ENCODE peak calls at places on chromosome 12, in seven cellular contexts. L is K562, E is endothelial cell of umbilical vein, A is Panc1, V is HL-60, X is stomach, R is breast epithelium. J is an unnamed sample.

GRCh38 chr12:131799828-131800593 is 28.2 kb upstream of the MMP17 start:
- DNase-seq in R (no peak), E (no peak), L (no peak), V (no peak), A (no peak), X (no peak), J (no peak)

GRCh38 chr12:26746315-26746714 is 86.7 kb downstream of the ITPR2 start:
- DNase-seq in X (no peak), V (no peak), L (no peak), R (no peak), A (peak; percentile 2), E (peak; percentile 35), J (no peak)

GRCh38 chr12:50261654-50262053 is 21.7 kb downstream of the LIMA1 start:
- DNase-seq in A (no peak), X (no peak), R (no peak), V (no peak), E (no peak), L (no peak), J (no peak)

GRCh38 chr12:107308310-107308709 is 215.0 kb upstream of the CRY1 start:
- DNase-seq in A (no peak), R (no peak), L (no peak), E (no peak), X (no peak), V (no peak), J (no peak)

GRCh38 chr12:23222801-23223200 is 597.8 kb downstream of the ETNK1 start:
- DNase-seq in A (no peak), V (no peak), L (no peak), E (no peak), X (no peak), R (no peak), J (no peak)

GRCh38 chr12:108854453-108855283 is 2.7 kb downstream of the SSH1 start:
- DNase-seq in L (no peak), X (no peak), A (no peak), E (peak; percentile 98), V (no peak), R (no peak), J (no peak)

GRCh38 chr12:79151956-79152355 is 287.4 kb downstream of the SYT1 start:
- DNase-seq in A (no peak), V (no peak), R (no peak), L (no peak), X (no peak), E (no peak), J (no peak)

GRCh38 chr12:75389061-75389460 is 1.8 kb upstream of the GLIPR1L2 start:
- DNase-seq in E (peak; percentile 29), R (no peak), A (peak; percentile 51), V (no peak), X (no peak), L (no peak), J (no peak)

GRCh38 chr12:79422060-79422812 is 268.5 kb downstream of the PAWR start:
- DNase-seq in E (peak; percentile 60), L (no peak), R (no peak), A (no peak), X (no peak), V (no peak), J (no peak)

GRCh38 chr12:25020621-25021243 is 71.8 kb upstream of the BCAT1 start:
- DNase-seq in L (no peak), A (no peak), R (no peak), E (no peak), X (no peak), V (no peak), J (no peak)

GRCh38 chr12:115763982-115764621 is 513.4 kb downstream of the MED13L start:
- DNase-seq in V (no peak), L (peak; percentile 15), R (no peak), A (no peak), E (no peak), X (no peak), J (peak; percentile 76)

GRCh38 chr12:113231275-113232231 is 10.3 kb downstream of the TPCN1 start:
- DNase-seq in L (peak; percentile 39), E (peak; percentile 72), A (no peak), R (no peak), V (no peak), X (peak; percentile 15), J (no peak)

GRCh38 chr12:19842116-19842515 is 402.8 kb downstream of the AEBP2 start:
- DNase-seq in R (no peak), V (no peak), E (no peak), L (no peak), A (no peak), X (no peak), J (no peak)

GRCh38 chr12:117032593-117033381 is 66.4 kb downstream of the TESC start:
- DNase-seq in R (peak; percentile 55), L (no peak), E (peak; percentile 14), X (peak; percentile 25), V (no peak), A (no peak), J (no peak)

GRCh38 chr12:92605621-92606170 is 97.1 kb upstream of the PLEKHG7 start:
- DNase-seq in R (no peak), L (no peak), A (no peak), V (no peak), X (no peak), E (no peak), J (no peak)

GRCh38 chr12:94167071-94167806 is 18.9 kb downstream of the PLXNC1 start:
- DNase-seq in A (no peak), R (no peak), V (no peak), E (no peak), X (no peak), L (no peak), J (no peak)

GRCh38 chr12:110256780-110257431 is 24.1 kb upstream of the ATP2A2 start:
- DNase-seq in V (peak; percentile 67), E (no peak), L (no peak), X (peak; percentile 28), A (no peak), R (no peak), J (no peak)

GRCh38 chr12:62438098-62438692 is 28.4 kb upstream of the MON2 start:
- DNase-seq in X (peak; percentile 54), E (peak; percentile 69), V (peak; percentile 35), R (no peak), L (peak; percentile 53), A (peak; percentile 33), J (peak; percentile 54)

GRCh38 chr12:823043-823698 is 70.8 kb downstream of the WNK1 start:
- DNase-seq in L (no peak), A (no peak), E (no peak), X (no peak), V (peak; percentile 54), R (no peak), J (no peak)

GRCh38 chr12:59808317-59808910 is 212.6 kb downstream of the SLC16A7 start:
- DNase-seq in V (peak; percentile 11), R (no peak), X (no peak), L (peak; percentile 22), E (peak; percentile 54), A (peak; percentile 18), J (no peak)

GRCh38 chr12:47017901-47018479 is 61.4 kb upstream of the PCED1B start:
- DNase-seq in A (no peak), V (no peak), L (no peak), R (no peak), X (no peak), E (no peak), J (no peak)

GRCh38 chr12:2347137-2347843 is 294.5 kb downstream of the CACNA1C start:
- DNase-seq in L (no peak), R (no peak), V (no peak), X (no peak), E (no peak), A (no peak), J (no peak)
- H3K27ac ChIP-seq in L (no peak overlapping the region), R (peak overlapping the region; percentile 19), V (no peak overlapping the region), X (peak overlapping the region; percentile 54), E (no peak overlapping the region), A (no peak overlapping the region), J (no peak overlapping the region)

GRCh38 chr12:67595365-67595764 is 53.2 kb upstream of the DYRK2 start:
- DNase-seq in L (no peak), A (no peak), E (no peak), V (no peak), R (no peak), X (no peak), J (no peak)

GRCh38 chr12:67592228-67593011 is 56.1 kb upstream of the DYRK2 start:
- DNase-seq in E (no peak), X (no peak), R (no peak), V (no peak), A (no peak), L (no peak), J (peak; percentile 34)

GRCh38 chr12:67593871-67594330 is 54.6 kb upstream of the DYRK2 start:
- DNase-seq in L (no peak), E (no peak), X (no peak), V (no peak), R (no peak), A (no peak), J (no peak)

GRCh38 chr12:67594888-67595287 is 53.7 kb upstream of the DYRK2 start:
- DNase-seq in A (no peak), R (no peak), E (no peak), V (no peak), L (no peak), X (no peak), J (no peak)

GRCh38 chr12:67593041-67593870 is 55.3 kb upstream of the DYRK2 start:
- DNase-seq in E (no peak), A (no peak), X (peak; percentile 82), L (no peak), R (peak; percentile 60), V (no peak), J (peak; percentile 84)
- TF ChIP-seq POLR2AphosphoS5 in E (no peak), A (no peak), X (no peak), L (no peak), R (no peak), V (no peak), J (peak; percentile 63)

DNA sequence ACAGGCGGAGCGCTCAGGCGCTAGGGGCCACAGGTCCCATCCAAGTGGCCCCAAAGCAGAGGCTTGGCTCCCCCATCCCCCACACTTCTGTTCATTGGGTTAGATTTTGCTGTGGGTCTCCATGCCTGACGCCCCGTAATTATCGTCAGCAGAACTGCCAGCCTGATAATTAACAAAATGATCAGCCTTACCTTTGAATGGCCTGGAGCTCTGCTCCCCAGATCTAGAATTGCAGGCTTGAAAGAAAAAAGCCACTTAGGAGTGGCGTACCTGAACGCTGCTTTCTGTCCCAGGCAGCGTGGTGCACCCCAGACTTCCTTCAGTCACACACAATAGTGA is 28.7 kb upstream of the LRP1-AS start:
- DNase-seq in R (no peak), X (no peak), L (no peak), A (no peak), V (no peak), E (no peak), J (no peak)
- H3K27ac ChIP-seq in R (peak overlapping the region; percentile 74), X (peak overlapping the region; percentile 49), L (no peak overlapping the region), A (no peak overlapping the region), V (no peak overlapping the region), E (no peak overlapping the region), J (peak overlapping the region; percentile 61)

DNA sequence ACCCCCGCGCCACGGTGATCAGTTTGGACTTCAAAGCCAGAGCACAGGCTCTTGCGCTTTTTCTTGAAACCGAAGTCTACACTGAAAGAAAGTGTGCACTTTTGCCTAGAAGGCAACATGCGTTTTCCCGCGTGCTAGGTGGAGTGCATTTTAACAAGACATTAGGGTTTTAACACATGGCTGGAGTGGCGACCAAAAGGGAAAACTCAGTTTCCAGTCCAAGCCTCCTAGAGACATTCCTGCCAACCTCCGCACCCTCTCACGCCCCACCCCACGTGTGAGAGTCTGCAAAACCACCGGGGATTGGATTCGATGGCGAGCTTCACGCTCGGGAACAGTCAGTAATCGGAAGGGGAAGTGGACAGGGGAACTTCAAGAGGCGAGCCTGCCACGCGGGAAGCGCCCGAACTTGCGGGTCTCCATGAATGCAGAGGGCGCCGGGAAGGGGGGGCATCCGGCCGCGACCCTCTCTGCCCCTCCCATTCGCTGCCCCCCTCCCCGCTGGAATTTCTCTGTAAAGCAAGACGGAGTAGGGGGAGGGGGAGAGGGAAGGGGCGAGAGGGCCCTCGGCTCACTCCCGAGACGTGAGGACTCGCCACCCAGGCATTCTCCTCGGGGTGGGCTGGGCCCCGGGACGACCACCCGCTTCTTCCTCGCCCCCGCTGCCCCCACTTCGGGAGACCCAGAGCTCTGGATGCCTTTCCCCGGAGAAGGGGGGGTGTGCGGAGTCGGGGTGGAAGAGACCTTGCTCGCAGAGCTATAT is 2.7 kb upstream of the CCND2 start:
- DNase-seq in V (no peak), R (no peak), L (no peak), X (no peak), A (no peak), E (peak; percentile 15), J (no peak)
- TF ChIP-seq POLR2AphosphoS5 in V (peak; percentile 28), R (no peak), L (no peak), X (no peak), A (no peak), E (no peak), J (peak; percentile 20)